ENCODE peak calls at places on chromosomes 13 and 19, in five cellular contexts. E, P, U, H and C are unnamed samples.

GRCh38 chr13:48505597-48506091 is 27.2 kb downstream of the RCBTB2 start:
- DNase-seq in E (peak; percentile 85), P (no peak), U (no peak), H (no peak), C (no peak)

GRCh38 chr19:3398114-3398899 is 31.9 kb downstream of the NFIC start:
- DNase-seq in E (no peak), P (no peak), U (no peak), H (no peak), C (no peak)

GRCh38 chr19:30498707-30499106 is 126.5 kb downstream of the ZNF536 start:
- DNase-seq in E (no peak), P (no peak), U (no peak), H (no peak), C (no peak)

GRCh38 chr13:43309301-43309700 is 285.9 kb downstream of the DNAJC15 start:
- DNase-seq in E (no peak), P (no peak), U (peak; percentile 34), H (no peak), C (peak; percentile 16)

GRCh38 chr19:2574971-2575630 is 99.2 kb downstream of the GADD45B start:
- DNase-seq in E (no peak), P (no peak), U (no peak), H (no peak), C (no peak)

GRCh38 chr13:33639640-33640080 is 178.3 kb upstream of the RFC3 start:
- DNase-seq in E (no peak), P (no peak), U (no peak), H (no peak), C (no peak)

GRCh38 chr13:38941353-38941945 is 49.2 kb downstream of the STOML3 start:
- DNase-seq in E (no peak), P (no peak), U (no peak), H (no peak), C (no peak)

GRCh38 chr19:1223018-1223855 is 14.6 kb downstream of the CBARP start:
- DNase-seq in E (no peak), P (no peak), U (no peak), H (peak; percentile 34), C (no peak)

GRCh38 chr19:15417699-15418098 is 1.1 kb downstream of the AKAP8L start:
- DNase-seq in E (no peak), P (peak; percentile 60), U (peak; percentile 51), H (no peak), C (peak; percentile 34)